ENCODE peak calls at places on chromosomes 13 and 19, in five cellular contexts. D, A, F, U and R are unnamed samples.

GRCh38 chr13:98307744-98308524 is 130.9 kb upstream of the RNF113B start:
- DNase-seq in U (peak), D (no peak), A (no peak), F (no peak), R (no peak)

GRCh38 chr19:48695743-48696352 is at the start of gene FUT2:
- DNase-seq in D (peak), F (no peak), A (no peak), U (no peak), R (no peak)

GRCh38 chr13:113901642-113902041 is 37.8 kb upstream of the GAS6 start:
- DNase-seq in D (no peak), U (no peak), F (no peak), A (no peak), R (no peak)

GRCh38 chr13:46386426-46386995 is 541 bp downstream of the RUBCNL start:
- DNase-seq in F (no peak), A (no peak), U (no peak), D (peak), R (no peak)

GRCh38 chr19:6793973-6794372 is 21.5 kb downstream of the VAV1 start:
- DNase-seq in U (no peak), A (no peak), D (no peak), F (no peak), R (no peak)

GRCh38 chr19:9857076-9857721 is 22.1 kb downstream of the PIN1 start:
- DNase-seq in U (no peak), F (no peak), D (peak), A (no peak), R (no peak)

GRCh38 chr13:67133476-67133875 is 96.7 kb downstream of the PCDH9 start:
- DNase-seq in U (peak), F (no peak), A (no peak), D (no peak), R (peak)

GRCh38 chr19:15316498-15316897 is 15.8 kb downstream of the BRD4 start:
- DNase-seq in A (no peak), F (no peak), U (no peak), D (no peak), R (peak)

GRCh38 chr19:39110263-39110967 is 15.2 kb upstream of the PAK4 start:
- DNase-seq in U (no peak), D (peak), F (peak), A (no peak), R (no peak)

GRCh38 chr19:9883231-9883758 is 48.2 kb downstream of the PIN1 start:
- DNase-seq in U (no peak), A (no peak), D (peak), F (no peak), R (no peak)